ENCODE peak calls at places on chromosomes 11 and 22, in six cellular contexts. K is cardiac muscle cell, N is mammary epithelial cell, G is PC-3, U is HCT116, D is right lobe of liver. E is an unnamed sample.

GRCh38 chr11:113667801-113668200 is 38.3 kb downstream of the TMPRSS5 start:
- DNase-seq in G (peak; percentile 37), U (no peak), K (no peak), N (no peak), D (no peak), E (no peak)

GRCh38 chr11:126311464-126312291 is 7.8 kb downstream of the DCPS start:
- DNase-seq in U (no peak), N (no peak), D (no peak), G (no peak), K (peak; percentile 31), E (no peak)

GRCh38 chr22:35638408-35638807 is 9.8 kb upstream of the APOL6 start:
- DNase-seq in U (no peak), K (peak; percentile 90), D (peak; percentile 55), N (no peak), G (no peak), E (peak; percentile 94)

GRCh38 chr22:31248965-31249940 is 37.2 kb downstream of the LIMK2 start:
- DNase-seq in D (no peak), K (peak; percentile 31), U (no peak), G (no peak), N (peak; percentile 48), E (no peak)

GRCh38 chr11:132908017-132908810 is 624.1 kb downstream of the OPCML start:
- DNase-seq in U (no peak), K (peak; percentile 8), D (no peak), N (no peak), G (no peak), E (no peak)

GRCh38 chr11:121472310-121472709 is 19.5 kb upstream of the SORL1-AS1 start:
- DNase-seq in D (no peak), G (no peak), U (no peak), K (no peak), N (no peak), E (no peak)

GRCh38 chr11:117179048-117179999 is 781 bp downstream of the SIDT2 start:
- DNase-seq in G (peak; percentile 25), U (no peak), N (peak; percentile 17), D (peak; percentile 67), K (peak; percentile 71), E (peak; percentile 89)

GRCh38 chr11:24286238-24286637 is 210.6 kb upstream of the LUZP2 start:
- DNase-seq in G (no peak), N (no peak), U (no peak), D (no peak), K (no peak), E (no peak)

GRCh38 chr11:3129591-3130268 is 35.4 kb downstream of the OSBPL5 start:
- DNase-seq in N (no peak), U (no peak), D (peak; percentile 13), G (no peak), K (no peak), E (peak; percentile 68)

GRCh38 chr11:92440701-92441338 is 216.2 kb downstream of the FAT3 start:
- DNase-seq in N (no peak), U (no peak), K (no peak), G (no peak), D (no peak), E (no peak)

GRCh38 chr22:33853200-33854097 is 66.8 kb downstream of the LARGE1 start:
- DNase-seq in D (peak; percentile 77), N (peak; percentile 71), U (no peak), K (peak; percentile 67), G (peak; percentile 2), E (peak; percentile 84)

GRCh38 chr11:83816572-83817187 is 530.5 kb upstream of the CCDC90B start:
- DNase-seq in K (peak; percentile 41), D (no peak), G (peak; percentile 56), U (no peak), N (no peak), E (no peak)

GRCh38 chr11:73285721-73286120 is 13.6 kb downstream of the P2RY6 start:
- DNase-seq in K (no peak), N (no peak), U (no peak), G (no peak), D (no peak), E (no peak)

GRCh38 chr22:42869463-42869862 is 12.4 kb upstream of the ARFGAP3 start:
- DNase-seq in U (no peak), D (no peak), K (no peak), G (no peak), N (no peak), E (no peak)

GRCh38 chr11:47099213-47099917 is 77.3 kb downstream of the ARFGAP2 start:
- DNase-seq in N (peak; percentile 2), G (no peak), K (peak; percentile 39), D (no peak), U (no peak), E (no peak)

GRCh38 chr11:65304613-65305012 is 10.1 kb upstream of the CDC42EP2 start:
- DNase-seq in G (no peak), N (no peak), D (no peak), K (no peak), U (no peak), E (no peak)

GRCh38 chr11:115135936-115136335 is 368.3 kb downstream of the CADM1 start:
- DNase-seq in D (no peak), G (no peak), K (no peak), N (no peak), U (no peak), E (peak; percentile 39)

GRCh38 chr11:64850979-64851567 is 6.6 kb upstream of the CDC42BPG start:
- DNase-seq in U (no peak), N (no peak), D (no peak), K (no peak), G (no peak), E (peak; percentile 80)

GRCh38 chr11:11155962-11156815 is 196.9 kb downstream of the CSNK2A3 start:
- DNase-seq in K (peak; percentile 3), U (peak; percentile 18), D (no peak), G (peak; percentile 33), N (no peak), E (no peak)

GRCh38 chr22:47001288-47001687 is 238.8 kb downstream of the TBC1D22A start:
- DNase-seq in K (no peak), N (no peak), U (no peak), G (no peak), D (no peak), E (no peak)

GRCh38 chr11:130523166-130523565 is 74.7 kb downstream of the ADAMTS15 start:
- DNase-seq in K (no peak), G (no peak), N (no peak), U (no peak), D (no peak), E (no peak)
- H3K27ac ChIP-seq in K (peak overlapping the region; percentile 92), G (peak overlapping the region; percentile 70), N (no peak overlapping the region), U (no peak overlapping the region), D (no peak overlapping the region), E (no peak overlapping the region)

DNA sequence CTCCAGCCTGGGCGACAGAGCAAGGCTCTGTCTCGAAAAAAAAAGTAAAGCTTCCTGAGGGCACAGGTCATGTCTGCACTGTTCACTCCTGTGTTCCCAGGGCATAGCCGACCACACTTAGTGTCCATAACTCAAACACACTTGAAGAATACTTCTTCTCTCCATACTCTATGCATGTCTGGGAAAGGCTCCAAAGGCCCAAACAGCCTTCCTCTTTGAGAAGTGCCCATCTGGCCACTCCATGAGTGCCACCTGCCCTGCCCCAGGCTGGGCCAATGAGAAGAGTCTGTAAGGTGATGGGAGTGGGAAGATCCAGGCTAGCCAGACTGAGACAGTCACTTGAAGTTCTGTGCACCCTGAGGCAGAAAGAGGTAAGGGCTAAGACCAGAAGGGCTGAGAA is 24.7 kb downstream of the DGCR2 start:
- DNase-seq in G (no peak), K (no peak), N (no peak), U (no peak), D (no peak), E (no peak)
- H3K27ac ChIP-seq in G (no peak overlapping the region), K (no peak overlapping the region), N (no peak overlapping the region), U (no peak overlapping the region), D (no peak overlapping the region), E (no peak overlapping the region)

DNA sequence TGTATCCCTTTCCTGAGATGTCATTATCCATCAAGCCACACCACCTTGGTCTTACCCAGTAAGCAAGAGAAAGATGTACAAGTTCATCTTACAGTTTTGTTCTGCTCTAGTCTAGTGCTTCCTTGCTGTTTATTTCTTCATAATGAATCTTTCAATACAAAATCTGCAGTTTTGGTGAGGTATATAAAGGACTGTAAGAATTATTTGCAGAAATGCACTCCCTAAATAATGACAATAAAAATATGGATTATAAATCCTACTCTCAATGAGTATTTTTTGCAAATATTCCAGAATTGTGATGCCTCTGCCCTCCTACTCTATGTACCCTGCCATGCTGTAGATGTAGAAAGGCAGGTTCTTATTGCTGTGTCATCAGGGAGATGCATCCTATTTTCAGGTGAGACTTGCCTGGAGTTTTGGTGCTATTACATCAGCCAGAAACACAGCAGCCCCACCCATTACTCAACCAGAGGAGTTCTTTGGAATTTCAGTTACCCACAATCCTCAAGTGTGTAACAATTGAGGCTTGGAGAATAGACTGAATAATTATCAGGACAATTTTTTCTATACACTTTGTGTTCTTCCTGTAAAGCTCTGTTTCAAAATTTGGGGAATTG is at the start of gene OR10S1:
- DNase-seq in D (no peak), N (peak; percentile 80), U (peak; percentile 48), G (no peak), K (peak; percentile 6), E (no peak)
- H3K27ac ChIP-seq in D (no peak within 1 kb of the TSS), N (peak within 1 kb of the TSS; percentile 96), U (no peak within 1 kb of the TSS), G (no peak within 1 kb of the TSS), K (no peak within 1 kb of the TSS), E (no peak within 1 kb of the TSS)

DNA sequence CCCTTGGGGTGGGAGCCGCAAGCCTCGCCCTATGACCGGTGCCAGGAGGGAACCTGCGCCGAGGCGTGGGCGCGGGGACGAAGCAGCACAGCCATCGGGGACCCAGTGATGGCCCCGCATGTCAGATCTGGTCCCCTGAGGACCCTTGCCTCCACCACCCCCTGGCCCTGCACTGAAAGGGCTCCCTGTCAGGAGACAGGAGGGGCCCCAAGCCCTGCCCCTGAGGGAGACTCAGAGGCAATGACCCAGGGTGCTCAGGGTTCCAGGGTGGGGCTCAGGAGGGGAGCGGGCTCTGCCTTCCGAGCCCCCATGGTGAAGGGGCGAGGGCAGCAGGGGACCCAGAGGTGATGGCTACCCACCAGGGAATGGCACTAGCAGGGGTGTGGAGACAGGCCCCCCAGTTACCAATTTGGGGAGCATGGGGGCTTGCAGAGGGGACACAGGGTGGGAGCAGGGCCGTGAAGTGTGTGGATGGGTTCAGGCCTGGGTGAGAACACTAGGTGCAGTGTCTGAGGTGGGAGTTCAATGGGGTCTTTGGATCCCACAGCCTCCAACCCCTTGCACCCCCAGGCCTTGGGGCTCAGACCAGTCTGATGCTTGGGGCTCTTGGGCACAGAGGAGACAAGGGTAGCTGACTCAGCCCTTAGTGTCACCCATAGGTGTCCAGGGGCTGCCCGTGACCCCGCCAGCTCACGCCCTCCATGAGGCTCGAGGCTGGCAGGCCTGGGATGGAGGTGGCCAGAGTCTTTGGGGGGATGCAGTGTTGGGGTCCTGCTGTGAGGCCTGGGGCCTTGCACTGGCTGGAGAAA is 499 bp downstream of the LRRC56 start:
- DNase-seq in K (no peak), U (no peak), G (no peak), D (peak; percentile 21), N (no peak), E (peak; percentile 70)
- H3K27ac ChIP-seq in K (no peak overlapping the region), U (peak overlapping the region; percentile 100), G (no peak overlapping the region), D (no peak overlapping the region), N (peak overlapping the region; percentile 34), E (no peak overlapping the region)